ENCODE peak calls at places on chromosomes 4 and X, in four cellular contexts. F is RWPE1, Q is AG09309, N is A549. L is an unnamed sample.

GRCh38 chr4:60133414-60133813 is 1066.7 kb upstream of the ADGRL3 start:
- DNase-seq in F (peak; percentile 27), Q (no peak), N (no peak), L (peak; percentile 66)

GRCh38 chrX:13164611-13165010 is 120.2 kb upstream of the FAM9C start:
- DNase-seq in F (no peak), Q (no peak), N (no peak), L (no peak)

GRCh38 chr4:48162162-48162561 is 28.1 kb upstream of the TXK start:
- DNase-seq in F (no peak), Q (no peak), N (no peak), L (peak; percentile 8)

GRCh38 chrX:38804481-38805293 is 3.4 kb downstream of the MID1IP1 start:
- DNase-seq in F (no peak), Q (no peak), N (peak; percentile 7), L (peak; percentile 43)

GRCh38 chrX:97238632-97239031 is 354.9 kb downstream of the RPA4 start:
- DNase-seq in F (peak; percentile 13), Q (no peak), N (peak; percentile 1), L (peak; percentile 46)

GRCh38 chrX:16250296-16250695 is 83.0 kb downstream of the MAGEB17 start:
- DNase-seq in F (no peak), Q (no peak), N (no peak), L (peak; percentile 9)

GRCh38 chrX:19034025-19034424 is 50.1 kb upstream of the PHKA2 start:
- DNase-seq in F (peak; percentile 6), Q (no peak), N (no peak), L (no peak)

GRCh38 chr4:97309111-97309510 is 834.2 kb downstream of the STPG2 start:
- DNase-seq in F (no peak), Q (no peak), N (no peak), L (no peak)

GRCh38 chr4:76074995-76075600 is 589 bp downstream of the ART3 start:
- DNase-seq in F (no peak), Q (no peak), N (no peak), L (no peak)

GRCh38 chrX:100674705-100675104 is 30.7 kb downstream of the SRPX2 start:
- DNase-seq in F (no peak), Q (no peak), N (no peak), L (no peak)

GRCh38 chr4:158255727-158256324 is 45.5 kb downstream of the TMEM144 start:
- DNase-seq in F (peak; percentile 43), Q (peak; percentile 20), N (peak; percentile 13), L (peak; percentile 58)

GRCh38 chr4:173025131-173025530 is 143.5 kb upstream of the GALNT7 start:
- DNase-seq in F (peak; percentile 63), Q (peak; percentile 42), N (peak; percentile 35), L (peak; percentile 81)

GRCh38 chr4:24212642-24213041 is 322.8 kb upstream of the PPARGC1A start:
- DNase-seq in F (no peak), Q (no peak), N (no peak), L (no peak)

GRCh38 chr4:4533461-4534169 is 8.2 kb downstream of the STX18 start:
- DNase-seq in F (no peak), Q (no peak), N (no peak), L (no peak)

GRCh38 chr4:140641789-140642439 is 73.2 kb upstream of the UCP1 start:
- DNase-seq in F (no peak), Q (no peak), N (no peak), L (no peak)

GRCh38 chrX:21645437-21646220 is 12.5 kb downstream of the KLHL34 start:
- DNase-seq in F (no peak), Q (no peak), N (no peak), L (no peak)

GRCh38 chr4:62377245-62377644 is 1177.1 kb downstream of the ADGRL3 start:
- DNase-seq in F (no peak), Q (no peak), N (no peak), L (no peak)

GRCh38 chr4:87019898-87020297 is 85.1 kb downstream of the AFF1 start:
- DNase-seq in F (no peak), Q (no peak), N (no peak), L (no peak)

GRCh38 chrX:38861489-38861888 is 60.2 kb downstream of the MID1IP1 start:
- DNase-seq in F (no peak), Q (peak; percentile 13), N (no peak), L (no peak)

GRCh38 chr4:152211936-152212675 is 323.8 kb downstream of the FBXW7 start:
- DNase-seq in F (no peak), Q (no peak), N (no peak), L (no peak)

GRCh38 chrX:11577603-11578002 is 88.1 kb downstream of the ARHGAP6 start:
- DNase-seq in F (no peak), Q (no peak), N (no peak), L (no peak)

GRCh38 chrX:66635360-66635759 is 3.5 kb downstream of the EDA2R start:
- DNase-seq in F (peak; percentile 1), Q (peak; percentile 62), N (no peak), L (peak; percentile 69)

GRCh38 chr4:1993169-1993516 is 15.6 kb downstream of the NELFA start:
- DNase-seq in F (no peak), Q (no peak), N (no peak), L (no peak)

GRCh38 chr4:95377511-95377910 is 171.3 kb downstream of the UNC5C start:
- DNase-seq in F (no peak), Q (no peak), N (no peak), L (no peak)

GRCh38 chrX:23114256-23114655 is 114.5 kb downstream of the DDX53 start:
- DNase-seq in F (no peak), Q (no peak), N (no peak), L (no peak)

GRCh38 chr4:22515145-22515887 is 550 bp downstream of the ADGRA3 start:
- DNase-seq in F (peak; percentile 74), Q (no peak), N (peak; percentile 74), L (peak; percentile 82)

GRCh38 chrX:135396109-135396508 is 25.6 kb upstream of the SMIM10L2A start:
- DNase-seq in F (peak; percentile 13), Q (no peak), N (no peak), L (peak; percentile 57)

GRCh38 chrX:131812847-131813825 is 210.0 kb upstream of the STK26 start:
- DNase-seq in F (no peak), Q (peak; percentile 70), N (peak; percentile 6), L (peak; percentile 80)

GRCh38 chrX:52082578-52082977 is 13.6 kb upstream of the MAGED4B start:
- DNase-seq in F (no peak), Q (no peak), N (no peak), L (no peak)

GRCh38 chrX:13774696-13775095 is 40.1 kb downstream of the OFD1 start:
- DNase-seq in F (no peak), Q (no peak), N (no peak), L (peak; percentile 19)

GRCh38 chrX:74835566-74835965 is 89.7 kb downstream of the NEXMIF start:
- DNase-seq in F (no peak), Q (no peak), N (no peak), L (no peak)

GRCh38 chr4:140141196-140141845 is 12.7 kb downstream of the MAML3 start:
- DNase-seq in F (no peak), Q (no peak), N (no peak), L (no peak)

GRCh38 chrX:63250253-63250868 is 100.8 kb downstream of the SPIN4 start:
- DNase-seq in F (peak; percentile 10), Q (peak; percentile 69), N (peak; percentile 4), L (peak; percentile 81)

GRCh38 chrX:155216940-155217450 is 735 bp downstream of the VBP1 start:
- DNase-seq in F (no peak), Q (no peak), N (no peak), L (no peak)

GRCh38 chrX:145817299-145817665 is 347 bp upstream of the SLITRK2 start:
- DNase-seq in F (no peak), Q (no peak), N (no peak), L (no peak)

DNA sequence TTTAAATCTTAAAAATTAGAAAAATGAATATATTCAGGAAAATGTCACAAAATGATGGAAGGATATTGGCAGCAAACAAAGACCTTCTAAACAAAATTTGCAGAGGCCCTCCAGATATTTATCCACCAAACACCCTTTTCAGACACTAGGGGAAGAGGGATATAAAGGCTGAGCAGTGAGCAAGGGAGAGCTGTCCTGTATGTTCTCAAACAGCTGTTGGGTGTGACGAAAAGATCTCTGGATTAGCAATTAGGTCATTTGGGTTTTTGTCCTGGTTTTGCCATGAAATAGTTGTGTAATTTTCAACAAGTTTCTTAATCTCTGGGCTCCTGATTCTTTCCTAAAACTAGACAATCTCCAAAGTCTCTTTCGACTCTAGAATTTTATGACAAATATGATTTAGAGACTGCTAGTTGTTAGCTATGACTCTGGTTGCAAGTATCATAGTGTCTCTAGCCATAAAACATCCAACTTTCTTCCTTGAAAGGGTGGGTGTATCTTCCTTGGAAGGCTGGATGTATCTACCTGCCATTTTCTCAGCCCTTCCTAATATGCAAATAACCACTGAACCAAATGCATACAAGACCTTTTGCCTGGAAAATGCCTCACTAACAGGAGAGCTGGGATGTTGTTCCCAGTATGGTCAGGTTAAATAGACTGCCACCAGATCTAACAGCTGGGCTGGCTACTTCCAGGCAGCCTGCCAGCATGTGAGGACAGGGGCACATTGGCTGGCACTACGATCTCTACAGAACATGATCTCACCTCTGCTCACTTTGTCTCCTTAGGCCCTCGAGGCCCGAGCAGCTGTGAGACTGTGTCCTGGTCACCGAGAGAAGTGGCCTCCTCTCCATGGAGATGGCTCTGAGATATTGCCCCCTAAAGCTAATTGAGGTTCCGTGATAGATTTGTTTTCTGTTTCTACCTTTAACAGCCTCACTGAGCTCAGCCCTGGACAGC is 225.5 kb upstream of the JADE1 start:
- DNase-seq in F (no peak), Q (no peak), N (no peak), L (no peak)
- TF ChIP-seq CTCF in F (no peak), Q (peak; percentile 2), N (no peak), L (no peak)

DNA sequence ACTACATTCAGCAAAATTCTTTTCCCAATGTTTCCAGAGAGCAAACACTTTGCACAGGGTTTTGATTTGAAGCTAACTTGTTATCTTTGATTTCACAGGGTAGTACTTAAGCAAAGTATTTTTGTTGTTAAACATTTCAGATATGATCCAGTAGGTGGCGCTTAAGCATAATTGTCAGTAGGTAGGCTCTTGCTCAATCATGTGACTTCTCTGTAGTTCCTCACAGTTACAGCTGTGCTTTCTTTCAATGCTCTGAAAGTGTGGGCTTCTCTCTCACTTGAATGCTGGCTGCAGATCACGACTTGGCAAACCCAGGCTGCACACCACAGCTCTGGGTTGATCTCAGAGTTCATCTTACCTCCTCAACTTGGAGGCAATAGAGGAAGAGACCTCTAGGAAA is 1016.5 kb downstream of the SH3BGRL start:
- DNase-seq in F (peak; percentile 0), Q (no peak), N (no peak), L (peak; percentile 61)
- TF ChIP-seq CTCF in F (no peak), Q (peak; percentile 15), N (no peak), L (peak; percentile 60)

GRCh38 chr4:175509320-175509719 is 302.7 kb downstream of the GPM6A start:
- DNase-seq in F (no peak), Q (no peak), N (no peak), L (peak; percentile 17)
- TF ChIP-seq CTCF in F (no peak), Q (no peak), N (no peak), L (no peak)

DNA sequence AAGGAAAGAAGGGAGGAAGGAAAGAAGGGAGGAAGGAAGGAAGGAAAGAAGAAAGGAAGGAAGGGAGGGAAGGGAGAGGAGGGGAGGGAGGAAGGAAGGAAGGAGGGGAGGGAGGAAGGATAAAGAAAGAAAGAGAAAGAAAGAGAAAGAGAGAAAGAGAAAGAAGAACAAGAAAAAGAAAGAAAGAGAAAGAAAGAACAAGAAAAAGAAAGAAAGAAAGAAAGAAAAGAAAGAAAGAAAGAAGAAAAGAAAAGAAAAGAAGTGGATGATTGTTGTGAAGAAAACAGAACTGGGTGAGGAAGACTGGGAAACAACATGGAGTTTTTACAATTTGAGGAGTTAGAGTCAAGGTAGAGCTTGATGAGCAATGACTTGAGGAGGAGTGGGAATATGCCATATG is 78.0 kb downstream of the EIF4E start:
- DNase-seq in F (no peak), Q (no peak), N (no peak), L (no peak)
- TF ChIP-seq CTCF in F (no peak), Q (no peak), N (no peak), L (no peak)